ENCODE peak calls at places on chromosomes 1 and 21, in ten cellular contexts. One of them, this sample, is unnamed.

GRCh38 chr1:156893048-156893953 is at the start of gene PEAR1:
- DNase-seq in K562: no peak
- DNase-seq in sigmoid colon: peak; percentile 83
- DNase-seq in transverse colon: no peak
- DNase-seq in esophagus muscularis mucosa: no peak
- DNase-seq in breast epithelium: no peak
- DNase-seq in endothelial cell of umbilical vein: peak; percentile 78
- DNase-seq in stomach: no peak
- DNase-seq in HCT116: no peak
- DNase-seq in prostate gland: no peak
- DNase-seq in this sample: no peak

GRCh38 chr21:17051054-17051453 is 461.8 kb upstream of the CXADR start:
- DNase-seq in K562: no peak
- DNase-seq in sigmoid colon: no peak
- DNase-seq in transverse colon: no peak
- DNase-seq in esophagus muscularis mucosa: no peak
- DNase-seq in breast epithelium: no peak
- DNase-seq in endothelial cell of umbilical vein: no peak
- DNase-seq in stomach: no peak
- DNase-seq in HCT116: no peak
- DNase-seq in prostate gland: no peak
- DNase-seq in this sample: no peak

GRCh38 chr1:37682334-37682987 is 9.9 kb upstream of the CDCA8 start:
- DNase-seq in K562: peak; percentile 68
- DNase-seq in sigmoid colon: peak; percentile 81
- DNase-seq in transverse colon: peak; percentile 70
- DNase-seq in esophagus muscularis mucosa: peak; percentile 94
- DNase-seq in breast epithelium: peak; percentile 59
- DNase-seq in endothelial cell of umbilical vein: peak; percentile 61
- DNase-seq in stomach: peak; percentile 70
- DNase-seq in HCT116: peak; percentile 38
- DNase-seq in prostate gland: peak; percentile 56
- DNase-seq in this sample: peak; percentile 86

GRCh38 chr1:153771241-153771640 is 4.0 kb upstream of the SLC27A3 start:
- DNase-seq in K562: no peak
- DNase-seq in sigmoid colon: no peak
- DNase-seq in transverse colon: no peak
- DNase-seq in esophagus muscularis mucosa: no peak
- DNase-seq in breast epithelium: no peak
- DNase-seq in endothelial cell of umbilical vein: no peak
- DNase-seq in stomach: no peak
- DNase-seq in HCT116: no peak
- DNase-seq in prostate gland: no peak
- DNase-seq in this sample: no peak

GRCh38 chr1:42259059-42259738 is 75.8 kb downstream of the FOXJ3 start:
- DNase-seq in K562: no peak
- DNase-seq in sigmoid colon: no peak
- DNase-seq in transverse colon: no peak
- DNase-seq in esophagus muscularis mucosa: no peak
- DNase-seq in breast epithelium: no peak
- DNase-seq in endothelial cell of umbilical vein: no peak
- DNase-seq in stomach: no peak
- DNase-seq in HCT116: no peak
- DNase-seq in prostate gland: peak; percentile 62
- DNase-seq in this sample: no peak

GRCh38 chr1:117641536-117641935 is 35.7 kb downstream of the TENT5C start:
- DNase-seq in K562: no peak
- DNase-seq in sigmoid colon: no peak
- DNase-seq in transverse colon: no peak
- DNase-seq in esophagus muscularis mucosa: no peak
- DNase-seq in breast epithelium: no peak
- DNase-seq in endothelial cell of umbilical vein: no peak
- DNase-seq in stomach: no peak
- DNase-seq in HCT116: no peak
- DNase-seq in prostate gland: no peak
- DNase-seq in this sample: peak; percentile 56

GRCh38 chr1:2570261-2570794 is 14.2 kb downstream of the TNFRSF14 start:
- DNase-seq in K562: no peak
- DNase-seq in sigmoid colon: no peak
- DNase-seq in transverse colon: no peak
- DNase-seq in esophagus muscularis mucosa: no peak
- DNase-seq in breast epithelium: no peak
- DNase-seq in endothelial cell of umbilical vein: no peak
- DNase-seq in stomach: no peak
- DNase-seq in HCT116: no peak
- DNase-seq in prostate gland: no peak
- DNase-seq in this sample: no peak

GRCh38 chr1:211938473-211939080 is 96.8 kb downstream of the INTS7 start:
- DNase-seq in K562: no peak
- DNase-seq in sigmoid colon: no peak
- DNase-seq in transverse colon: no peak
- DNase-seq in esophagus muscularis mucosa: no peak
- DNase-seq in breast epithelium: no peak
- DNase-seq in endothelial cell of umbilical vein: no peak
- DNase-seq in stomach: no peak
- DNase-seq in HCT116: no peak
- DNase-seq in prostate gland: no peak
- DNase-seq in this sample: no peak

GRCh38 chr1:115671176-115672062 is 29.6 kb downstream of the VANGL1 start:
- DNase-seq in K562: peak; percentile 23
- DNase-seq in sigmoid colon: no peak
- DNase-seq in transverse colon: peak; percentile 58
- DNase-seq in esophagus muscularis mucosa: no peak
- DNase-seq in breast epithelium: no peak
- DNase-seq in endothelial cell of umbilical vein: no peak
- DNase-seq in stomach: no peak
- DNase-seq in HCT116: peak; percentile 81
- DNase-seq in prostate gland: no peak
- DNase-seq in this sample: no peak

GRCh38 chr1:180539103-180539502 is 19.7 kb upstream of the OVAAL start:
- DNase-seq in K562: no peak
- DNase-seq in sigmoid colon: no peak
- DNase-seq in transverse colon: no peak
- DNase-seq in esophagus muscularis mucosa: no peak
- DNase-seq in breast epithelium: no peak
- DNase-seq in endothelial cell of umbilical vein: no peak
- DNase-seq in stomach: no peak
- DNase-seq in HCT116: no peak
- DNase-seq in prostate gland: no peak
- DNase-seq in this sample: no peak

GRCh38 chr21:26790289-26790688 is 54.9 kb downstream of the ADAMTS1 start:
- DNase-seq in K562: no peak
- DNase-seq in sigmoid colon: no peak
- DNase-seq in transverse colon: no peak
- DNase-seq in esophagus muscularis mucosa: no peak
- DNase-seq in breast epithelium: no peak
- DNase-seq in endothelial cell of umbilical vein: no peak
- DNase-seq in stomach: no peak
- DNase-seq in HCT116: no peak
- DNase-seq in prostate gland: no peak
- DNase-seq in this sample: no peak

GRCh38 chr1:13556224-13556764 is 27.3 kb upstream of the PDPN start:
- DNase-seq in K562: no peak
- DNase-seq in sigmoid colon: no peak
- DNase-seq in transverse colon: no peak
- DNase-seq in esophagus muscularis mucosa: no peak
- DNase-seq in breast epithelium: no peak
- DNase-seq in endothelial cell of umbilical vein: no peak
- DNase-seq in stomach: no peak
- DNase-seq in HCT116: no peak
- DNase-seq in prostate gland: no peak
- DNase-seq in this sample: no peak

GRCh38 chr1:13549021-13549420 is 34.6 kb upstream of the PDPN start:
- DNase-seq in K562: no peak
- DNase-seq in sigmoid colon: no peak
- DNase-seq in transverse colon: no peak
- DNase-seq in esophagus muscularis mucosa: no peak
- DNase-seq in breast epithelium: no peak
- DNase-seq in endothelial cell of umbilical vein: no peak
- DNase-seq in stomach: no peak
- DNase-seq in HCT116: no peak
- DNase-seq in prostate gland: no peak
- DNase-seq in this sample: no peak

GRCh38 chr1:13549521-13549920 is 34.1 kb upstream of the PDPN start:
- DNase-seq in K562: no peak
- DNase-seq in sigmoid colon: no peak
- DNase-seq in transverse colon: no peak
- DNase-seq in esophagus muscularis mucosa: no peak
- DNase-seq in breast epithelium: no peak
- DNase-seq in endothelial cell of umbilical vein: no peak
- DNase-seq in stomach: no peak
- DNase-seq in HCT116: no peak
- DNase-seq in prostate gland: no peak
- DNase-seq in this sample: no peak

GRCh38 chr1:13550663-13551062 is 33.0 kb upstream of the PDPN start:
- DNase-seq in K562: no peak
- DNase-seq in sigmoid colon: no peak
- DNase-seq in transverse colon: no peak
- DNase-seq in esophagus muscularis mucosa: no peak
- DNase-seq in breast epithelium: no peak
- DNase-seq in endothelial cell of umbilical vein: no peak
- DNase-seq in stomach: no peak
- DNase-seq in HCT116: no peak
- DNase-seq in prostate gland: no peak
- DNase-seq in this sample: no peak

DNA sequence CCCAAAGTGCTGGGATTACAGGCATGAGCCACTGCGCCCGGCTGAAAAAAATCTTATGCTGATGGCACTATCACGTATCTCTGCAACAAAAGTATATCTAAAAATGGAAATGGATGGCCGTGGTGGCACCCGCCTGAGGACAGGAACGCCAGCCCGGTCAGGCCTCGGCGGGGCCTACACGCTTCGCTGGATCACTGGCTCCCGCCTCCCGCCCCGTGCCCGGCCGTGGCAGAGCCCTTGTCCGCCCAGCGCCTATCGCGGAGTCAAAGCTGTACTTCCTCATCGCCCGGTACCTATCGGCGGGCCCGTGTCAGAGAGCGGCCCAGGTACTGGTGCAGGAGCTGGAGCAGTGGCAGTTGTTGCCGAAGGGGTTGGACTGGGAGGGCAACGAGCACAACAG is 28.8 kb upstream of the PDPN start:
- DNase-seq in K562: no peak
- DNase-seq in sigmoid colon: no peak
- DNase-seq in transverse colon: no peak
- DNase-seq in esophagus muscularis mucosa: no peak
- DNase-seq in breast epithelium: no peak
- DNase-seq in endothelial cell of umbilical vein: no peak
- DNase-seq in stomach: no peak
- DNase-seq in HCT116: no peak
- DNase-seq in prostate gland: no peak
- DNase-seq in this sample: peak; percentile 59
- H3K4me1 ChIP-seq in K562: peaks cover 5% of the 10 kb centered on the region
- H3K4me1 ChIP-seq in sigmoid colon: no peaks in the 10 kb centered on the region
- H3K4me1 ChIP-seq in transverse colon: no peaks in the 10 kb centered on the region
- H3K4me1 ChIP-seq in esophagus muscularis mucosa: no peaks in the 10 kb centered on the region
- H3K4me1 ChIP-seq in breast epithelium: no peaks in the 10 kb centered on the region
- H3K4me1 ChIP-seq in endothelial cell of umbilical vein: no peaks in the 10 kb centered on the region
- H3K4me1 ChIP-seq in stomach: no peaks in the 10 kb centered on the region
- H3K4me1 ChIP-seq in HCT116: no peaks in the 10 kb centered on the region
- H3K4me1 ChIP-seq in prostate gland: no peaks in the 10 kb centered on the region
- H3K4me1 ChIP-seq in this sample: no peaks in the 10 kb centered on the region

GRCh38 chr1:174247472-174247871 is 88.2 kb downstream of the RABGAP1L start:
- DNase-seq in K562: no peak
- DNase-seq in sigmoid colon: no peak
- DNase-seq in transverse colon: no peak
- DNase-seq in esophagus muscularis mucosa: no peak
- DNase-seq in breast epithelium: no peak
- DNase-seq in endothelial cell of umbilical vein: no peak
- DNase-seq in stomach: no peak
- DNase-seq in HCT116: no peak
- DNase-seq in prostate gland: no peak
- DNase-seq in this sample: no peak
- TF ChIP-seq POLR2A in K562: peak; percentile 41
- TF ChIP-seq POLR2A in sigmoid colon: no peak
- TF ChIP-seq POLR2A in transverse colon: no peak
- TF ChIP-seq POLR2A in esophagus muscularis mucosa: no peak
- TF ChIP-seq POLR2A in breast epithelium: no peak
- TF ChIP-seq POLR2A in endothelial cell of umbilical vein: no peak
- TF ChIP-seq POLR2A in stomach: no peak
- TF ChIP-seq POLR2A in HCT116: no peak
- TF ChIP-seq POLR2A in prostate gland: no peak
- TF ChIP-seq POLR2A in this sample: no peak

GRCh38 chr1:101240041-101240430 is 3.2 kb downstream of the S1PR1 start:
- DNase-seq in K562: no peak
- DNase-seq in sigmoid colon: peak; percentile 54
- DNase-seq in transverse colon: no peak
- DNase-seq in esophagus muscularis mucosa: no peak
- DNase-seq in breast epithelium: no peak
- DNase-seq in endothelial cell of umbilical vein: peak; percentile 65
- DNase-seq in stomach: no peak
- DNase-seq in HCT116: no peak
- DNase-seq in prostate gland: no peak
- DNase-seq in this sample: no peak
- TF ChIP-seq POLR2AphosphoS5 in K562: no peak
- TF ChIP-seq POLR2AphosphoS5 in sigmoid colon: no peak
- TF ChIP-seq POLR2AphosphoS5 in transverse colon: no peak
- TF ChIP-seq POLR2AphosphoS5 in esophagus muscularis mucosa: peak; percentile 44
- TF ChIP-seq POLR2AphosphoS5 in breast epithelium: no peak
- TF ChIP-seq POLR2AphosphoS5 in endothelial cell of umbilical vein: no peak
- TF ChIP-seq POLR2AphosphoS5 in stomach: no peak
- TF ChIP-seq POLR2AphosphoS5 in HCT116: no peak
- TF ChIP-seq POLR2AphosphoS5 in prostate gland: no peak
- TF ChIP-seq POLR2AphosphoS5 in this sample: no peak

GRCh38 chr1:10724948-10725852 is 71.2 kb downstream of the CASZ1 start:
- DNase-seq in K562: no peak
- DNase-seq in sigmoid colon: peak; percentile 84
- DNase-seq in transverse colon: no peak
- DNase-seq in esophagus muscularis mucosa: no peak
- DNase-seq in breast epithelium: peak; percentile 47
- DNase-seq in endothelial cell of umbilical vein: no peak
- DNase-seq in stomach: peak; percentile 92
- DNase-seq in HCT116: no peak
- DNase-seq in prostate gland: peak; percentile 54
- DNase-seq in this sample: no peak

GRCh38 chr1:10722803-10723202 is 73.6 kb downstream of the CASZ1 start:
- DNase-seq in K562: no peak
- DNase-seq in sigmoid colon: peak; percentile 63
- DNase-seq in transverse colon: no peak
- DNase-seq in esophagus muscularis mucosa: no peak
- DNase-seq in breast epithelium: peak; percentile 75
- DNase-seq in endothelial cell of umbilical vein: no peak
- DNase-seq in stomach: no peak
- DNase-seq in HCT116: no peak
- DNase-seq in prostate gland: no peak
- DNase-seq in this sample: no peak

GRCh38 chr1:10724511-10724910 is 71.9 kb downstream of the CASZ1 start:
- DNase-seq in K562: no peak
- DNase-seq in sigmoid colon: no peak
- DNase-seq in transverse colon: no peak
- DNase-seq in esophagus muscularis mucosa: no peak
- DNase-seq in breast epithelium: no peak
- DNase-seq in endothelial cell of umbilical vein: no peak
- DNase-seq in stomach: no peak
- DNase-seq in HCT116: no peak
- DNase-seq in prostate gland: no peak
- DNase-seq in this sample: no peak

GRCh38 chr1:10723317-10723716 is 73.1 kb downstream of the CASZ1 start:
- DNase-seq in K562: no peak
- DNase-seq in sigmoid colon: no peak
- DNase-seq in transverse colon: no peak
- DNase-seq in esophagus muscularis mucosa: no peak
- DNase-seq in breast epithelium: no peak
- DNase-seq in endothelial cell of umbilical vein: no peak
- DNase-seq in stomach: no peak
- DNase-seq in HCT116: no peak
- DNase-seq in prostate gland: no peak
- DNase-seq in this sample: no peak

GRCh38 chr1:10724052-10724494 is 72.4 kb downstream of the CASZ1 start:
- DNase-seq in K562: no peak
- DNase-seq in sigmoid colon: peak; percentile 88
- DNase-seq in transverse colon: peak; percentile 49
- DNase-seq in esophagus muscularis mucosa: no peak
- DNase-seq in breast epithelium: peak; percentile 87
- DNase-seq in endothelial cell of umbilical vein: no peak
- DNase-seq in stomach: peak; percentile 95
- DNase-seq in HCT116: peak; percentile 12
- DNase-seq in prostate gland: peak; percentile 95
- DNase-seq in this sample: no peak
- H3K4me1 ChIP-seq in K562: peaks cover 13% of the 10 kb centered on the region
- H3K4me1 ChIP-seq in sigmoid colon: peaks cover 58% of the 10 kb centered on the region
- H3K4me1 ChIP-seq in transverse colon: peaks cover 17% of the 10 kb centered on the region
- H3K4me1 ChIP-seq in esophagus muscularis mucosa: peaks cover 54% of the 10 kb centered on the region
- H3K4me1 ChIP-seq in breast epithelium: peaks cover 12% of the 10 kb centered on the region
- H3K4me1 ChIP-seq in endothelial cell of umbilical vein: no peaks in the 10 kb centered on the region
- H3K4me1 ChIP-seq in stomach: peaks cover 74% of the 10 kb centered on the region
- H3K4me1 ChIP-seq in HCT116: peaks cover 28% of the 10 kb centered on the region
- H3K4me1 ChIP-seq in prostate gland: peaks cover 65% of the 10 kb centered on the region
- H3K4me1 ChIP-seq in this sample: peaks cover 71% of the 10 kb centered on the region